ENCODE peak calls at places on chromosome 11, in five cellular contexts. X is progenitor cell of endocrine pancreas, E is prostate gland, L is neural progenitor cell, T is astrocyte of the spinal cord. R is an unnamed sample.

GRCh38 chr11:102313225-102313940 is 3.9 kb upstream of the BIRC3 start:
- DNase-seq in L (no peak), T (peak), X (no peak), E (no peak), R (no peak)

GRCh38 chr11:17015639-17016125 is 1.5 kb upstream of the PLEKHA7 start:
- DNase-seq in L (no peak), T (peak), X (no peak), E (no peak), R (no peak)

GRCh38 chr11:34345991-34346480 is 11.8 kb downstream of the ABTB2 start:
- DNase-seq in L (no peak), X (no peak), E (no peak), T (peak), R (no peak)

GRCh38 chr11:106087815-106088435 is 10.5 kb downstream of the AASDHPPT start:
- DNase-seq in X (peak), T (peak), L (peak), E (peak), R (peak)

GRCh38 chr11:47659273-47659672 is 16.9 kb upstream of the MTCH2 start:
- DNase-seq in L (no peak), E (no peak), X (no peak), T (no peak), R (no peak)

GRCh38 chr11:29161216-29161615 is 855.6 kb downstream of the KCNA4 start:
- DNase-seq in T (peak), L (no peak), X (no peak), E (no peak), R (no peak)

GRCh38 chr11:114190630-114191029 is 105.6 kb upstream of the NNMT start:
- DNase-seq in T (no peak), E (no peak), X (no peak), L (no peak), R (no peak)

GRCh38 chr11:64888761-64889511 is 10.5 kb upstream of the EHD1 start:
- DNase-seq in E (no peak), T (no peak), L (no peak), X (no peak), R (no peak)

GRCh38 chr11:102716527-102716926 is 8.2 kb downstream of the MMP8 start:
- DNase-seq in E (no peak), X (no peak), L (no peak), T (no peak), R (no peak)

GRCh38 chr11:114273071-114273470 is 23.1 kb upstream of the NNMT start:
- DNase-seq in E (no peak), T (no peak), L (no peak), X (no peak), R (no peak)

GRCh38 chr11:29272019-29272654 is 744.7 kb downstream of the KCNA4 start:
- DNase-seq in T (peak), L (no peak), X (no peak), E (no peak), R (no peak)

GRCh38 chr11:44065851-44066731 is at the start of gene ACCS:
- DNase-seq in L (peak), X (peak), T (peak), E (peak), R (peak)

GRCh38 chr11:126404367-126404766 is 48.9 kb downstream of the ST3GAL4 start:
- DNase-seq in T (no peak), E (no peak), X (no peak), L (peak), R (no peak)

GRCh38 chr11:103047837-103048236 is 44.1 kb downstream of the DCUN1D5 start:
- DNase-seq in T (no peak), L (no peak), E (no peak), X (no peak), R (no peak)

GRCh38 chr11:68966894-68967780 is 13.6 kb downstream of the MRGPRD start:
- DNase-seq in L (no peak), X (no peak), E (no peak), T (no peak), R (no peak)

DNA sequence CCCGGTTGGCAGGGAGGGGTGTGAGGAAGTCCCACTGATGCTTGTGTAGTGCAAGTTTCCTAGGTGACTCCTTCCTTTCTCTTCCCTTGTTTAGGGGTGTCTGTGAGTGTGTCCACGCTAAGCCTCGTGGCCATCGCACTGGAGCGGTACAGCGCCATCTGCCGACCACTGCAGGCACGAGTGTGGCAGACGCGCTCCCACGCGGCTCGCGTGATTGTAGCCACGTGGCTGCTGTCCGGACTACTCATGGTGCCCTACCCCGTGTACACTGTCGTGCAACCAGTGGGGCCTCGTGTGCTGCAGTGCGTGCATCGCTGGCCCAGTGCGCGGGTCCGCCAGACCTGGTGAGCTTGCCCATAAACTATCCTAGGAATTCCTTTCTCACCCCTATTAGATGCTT is 10.4 kb downstream of the CCKBR start:
- DNase-seq in E (no peak), T (no peak), X (no peak), L (peak), R (no peak)
- TF ChIP-seq CTCF in E (no peak), T (no peak), X (no peak), L (peak), R (no peak)

DNA sequence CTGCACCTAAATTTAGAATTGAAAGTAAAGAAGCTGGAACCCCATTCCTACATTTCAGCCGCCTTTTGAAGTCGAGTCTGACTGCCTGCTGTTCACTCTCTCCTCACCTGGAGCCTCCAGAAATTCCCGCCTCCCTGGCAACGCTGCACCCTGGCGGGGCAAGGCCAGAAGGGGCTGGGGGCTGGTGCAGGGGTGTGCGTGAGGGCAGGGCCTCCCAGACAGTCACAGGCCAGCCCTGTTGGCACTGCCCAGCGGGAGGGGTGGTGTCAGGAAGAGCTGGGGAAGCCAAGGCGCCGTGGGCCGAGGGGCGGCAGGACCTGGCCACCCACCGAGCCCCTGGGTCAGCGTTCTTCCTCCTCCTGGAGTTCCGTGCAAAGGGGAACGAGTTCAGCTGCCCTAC is 123.3 kb downstream of the KCNQ1OT1 start:
- DNase-seq in X (no peak), T (no peak), E (no peak), L (no peak), R (no peak)
- TF ChIP-seq CTCF in X (no peak), T (no peak), E (no peak), L (no peak), R (no peak)

GRCh38 chr11:61446211-61446651 is 16.3 kb downstream of the SDHAF2 start:
- DNase-seq in E (peak), X (peak), L (peak), T (peak), R (peak)
- TF ChIP-seq CTCF in E (peak), X (peak), L (peak), T (peak), R (peak)

DNA sequence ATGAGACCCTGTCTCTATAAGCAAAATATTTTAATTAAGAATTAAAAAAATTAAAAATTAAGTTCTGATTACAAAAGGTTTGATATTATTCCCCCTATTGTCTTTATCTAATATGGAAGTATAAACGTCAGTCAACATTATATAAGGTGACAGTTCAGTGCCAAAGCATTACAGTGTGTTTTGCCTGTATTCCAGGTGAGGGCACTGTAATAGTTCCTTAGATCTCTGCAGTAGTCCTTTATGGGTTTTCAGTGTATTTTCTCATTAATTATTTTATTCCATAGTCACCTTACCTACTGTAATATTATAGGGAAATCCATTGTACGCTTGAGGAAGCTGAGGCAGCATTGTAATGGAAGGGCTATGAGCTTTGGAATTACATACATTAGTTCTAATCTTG is 33.0 kb downstream of the FAR1 start:
- DNase-seq in X (no peak), E (no peak), L (no peak), T (no peak), R (no peak)
- TF ChIP-seq CTCF in X (no peak), E (no peak), L (no peak), T (no peak), R (no peak)

DNA sequence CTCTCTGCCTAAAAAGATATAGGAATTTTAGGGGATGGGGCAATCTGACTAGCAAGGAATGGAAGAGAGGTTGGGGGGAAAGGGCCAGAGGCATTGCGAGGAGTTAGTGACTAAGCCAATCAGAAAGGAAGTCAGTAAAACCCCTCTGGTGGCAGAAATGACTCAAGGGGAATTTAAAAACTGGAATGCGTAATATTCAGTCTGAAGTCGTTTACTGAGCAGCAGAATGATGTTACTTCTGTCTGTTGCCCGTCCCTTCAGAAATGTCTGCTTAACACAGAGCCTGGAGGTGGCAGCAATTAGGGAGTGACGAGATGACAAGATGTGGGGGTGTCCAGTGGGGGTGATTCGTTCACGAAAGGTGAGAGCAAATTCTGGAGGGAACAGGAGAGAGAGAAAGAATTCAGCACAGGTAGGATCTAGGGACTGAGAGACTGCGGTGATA is 107.7 kb upstream of the CLMP start:
- DNase-seq in L (peak), E (no peak), T (peak), X (no peak), R (no peak)
- TF ChIP-seq CTCF in L (no peak), E (no peak), T (peak), X (peak), R (no peak)

DNA sequence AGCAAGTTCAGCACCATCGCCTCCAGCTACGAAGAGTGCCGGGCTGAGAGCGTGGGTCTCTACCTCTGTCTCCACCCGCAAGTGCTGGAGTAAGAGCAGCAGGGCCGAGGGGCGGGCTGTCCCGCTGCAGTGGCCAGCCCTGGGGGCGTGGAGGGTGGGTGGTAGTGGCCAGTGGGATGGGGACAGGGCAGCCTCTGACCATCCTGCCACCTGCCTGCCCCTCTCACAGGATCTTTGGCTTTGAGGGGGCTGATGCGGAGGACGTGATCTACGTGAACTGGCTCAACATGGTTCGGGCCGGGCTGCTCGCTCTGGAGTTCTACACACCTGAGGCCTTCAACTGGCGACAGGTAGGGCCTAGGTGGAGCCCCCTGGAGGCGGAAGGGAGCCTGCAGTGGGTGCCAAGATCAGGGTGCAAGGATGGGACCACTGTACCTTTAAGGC is 15.0 kb upstream of the BBS1 start:
- DNase-seq in T (no peak), E (no peak), L (no peak), X (no peak), R (no peak)
- TF ChIP-seq CTCF in T (peak), E (no peak), L (peak), X (peak), R (peak)

GRCh38 chr11:70158757-70159389 is 44.2 kb upstream of the FADD start:
- DNase-seq in E (no peak), X (no peak), L (no peak), T (no peak), R (no peak)

GRCh38 chr11:70155386-70155785 is 47.7 kb upstream of the FADD start:
- DNase-seq in E (peak), X (no peak), L (no peak), T (no peak), R (no peak)

GRCh38 chr11:70159612-70160570 is 43.2 kb upstream of the FADD start:
- DNase-seq in X (no peak), T (peak), L (no peak), E (peak), R (no peak)

GRCh38 chr11:70156291-70157037 is 46.6 kb upstream of the FADD start:
- DNase-seq in E (peak), L (no peak), T (no peak), X (no peak), R (no peak)

DNA sequence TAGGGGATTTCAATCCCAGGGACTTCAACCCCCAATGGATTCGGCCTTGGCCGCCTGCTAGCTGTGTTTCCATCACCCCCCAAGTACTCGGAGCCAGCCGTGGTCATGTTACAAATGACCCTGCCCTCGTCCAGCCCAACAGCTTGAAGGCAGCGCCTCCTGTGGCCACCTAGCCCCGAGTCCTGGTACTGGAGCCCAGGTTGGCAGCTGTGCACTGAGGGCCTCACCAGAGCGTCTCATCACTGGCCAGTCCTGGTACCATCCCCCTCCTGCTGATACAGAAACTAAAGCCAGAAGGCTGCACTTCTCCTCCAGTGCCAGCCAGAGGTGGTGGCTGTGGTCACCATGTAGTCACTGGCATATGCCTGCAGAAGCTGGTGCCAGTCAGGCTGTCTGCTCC is 44.9 kb upstream of the FADD start:
- DNase-seq in X (no peak), L (peak), T (peak), E (no peak), R (peak)
- TF ChIP-seq CTCF in X (peak), L (peak), T (peak), E (no peak), R (peak)

GRCh38 chr11:128757235-128757711 is 63.4 kb downstream of the FLI1 start:
- DNase-seq in L (no peak), X (no peak), E (no peak), T (peak), R (no peak)

GRCh38 chr11:128759597-128759996 is 65.7 kb downstream of the FLI1 start:
- DNase-seq in T (peak), E (no peak), L (no peak), X (no peak), R (no peak)

GRCh38 chr11:128759168-128759567 is 65.3 kb downstream of the FLI1 start:
- DNase-seq in X (no peak), T (no peak), L (no peak), E (no peak), R (no peak)

GRCh38 chr11:128756469-128756868 is 62.6 kb downstream of the FLI1 start:
- DNase-seq in T (no peak), X (no peak), E (no peak), L (no peak), R (no peak)

DNA sequence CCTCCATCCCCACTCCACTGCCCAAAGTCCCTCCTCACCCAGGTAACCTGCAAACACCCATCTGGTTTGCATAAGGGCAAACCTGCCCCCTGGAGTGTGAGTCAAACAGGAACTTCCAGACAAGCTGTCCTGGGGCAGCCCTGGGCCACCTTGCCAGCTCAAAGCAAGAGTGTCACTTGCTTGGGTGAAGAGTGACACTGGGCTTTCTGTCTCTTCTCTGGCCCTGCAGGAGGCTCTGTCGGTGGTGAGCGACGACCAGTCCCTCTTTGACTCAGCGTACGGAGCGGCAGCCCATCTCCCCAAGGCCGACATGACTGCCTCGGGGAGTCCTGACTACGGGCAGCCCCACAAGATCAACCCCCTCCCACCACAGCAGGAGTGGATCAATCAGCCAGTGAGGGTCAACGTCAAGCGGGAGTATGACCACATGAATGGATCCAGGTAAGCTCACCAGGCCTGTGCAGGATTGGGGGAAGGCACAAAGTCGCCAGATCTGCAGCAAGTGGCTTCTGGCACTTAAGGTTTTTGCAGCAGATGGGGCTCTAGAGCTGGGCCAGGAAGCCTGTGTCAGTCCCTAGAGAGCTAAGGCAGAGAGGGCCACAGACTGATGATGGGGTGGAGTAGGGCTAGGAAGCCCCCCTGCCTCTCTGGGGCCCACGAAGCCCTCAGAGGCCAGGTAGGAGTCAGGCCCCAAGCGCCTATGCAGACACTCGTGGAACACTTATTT is 64.2 kb downstream of the FLI1 start:
- DNase-seq in T (no peak), L (no peak), E (no peak), X (no peak), R (no peak)
- TF ChIP-seq CTCF in T (no peak), L (no peak), E (no peak), X (no peak), R (no peak)